ENCODE peak calls at places on chromosomes 2 and 18, in four cellular contexts. One of them, this sample, is unnamed.

GRCh38 chr2:74759991-74760390 is 73.9 kb upstream of the HK2 start:
- DNase-seq in suprapubic skin: no peak
- DNase-seq in BE2C: no peak
- DNase-seq in Peyer's patch: no peak
- DNase-seq in this sample: peak

GRCh38 chr2:66874411-66874810 is 439.5 kb downstream of the MEIS1 start:
- DNase-seq in suprapubic skin: no peak
- DNase-seq in BE2C: no peak
- DNase-seq in Peyer's patch: no peak
- DNase-seq in this sample: peak

GRCh38 chr2:141692829-141693228 is 438.0 kb downstream of the LRP1B start:
- DNase-seq in suprapubic skin: no peak
- DNase-seq in BE2C: no peak
- DNase-seq in Peyer's patch: no peak
- DNase-seq in this sample: no peak

GRCh38 chr2:207082619-207083018 is 83.1 kb downstream of the KLF7 start:
- DNase-seq in suprapubic skin: no peak
- DNase-seq in BE2C: no peak
- DNase-seq in Peyer's patch: no peak
- DNase-seq in this sample: no peak

GRCh38 chr2:113077921-113078320 is 10.2 kb downstream of the IL1F10 start:
- DNase-seq in suprapubic skin: no peak
- DNase-seq in BE2C: no peak
- DNase-seq in Peyer's patch: no peak
- DNase-seq in this sample: no peak

GRCh38 chr18:48987821-48988220 is 37.1 kb upstream of the SMAD7 start:
- DNase-seq in suprapubic skin: no peak
- DNase-seq in BE2C: no peak
- DNase-seq in Peyer's patch: no peak
- DNase-seq in this sample: no peak

GRCh38 chr2:219291394-219291793 is 12.2 kb downstream of the DNAJB2 start:
- DNase-seq in suprapubic skin: no peak
- DNase-seq in BE2C: no peak
- DNase-seq in Peyer's patch: no peak
- DNase-seq in this sample: no peak

GRCh38 chr2:20439193-20439475 is 7.7 kb upstream of the RHOB start:
- DNase-seq in suprapubic skin: peak
- DNase-seq in BE2C: no peak
- DNase-seq in Peyer's patch: no peak
- DNase-seq in this sample: peak

GRCh38 chr2:144449028-144449406 is 70.9 kb downstream of the ZEB2 start:
- DNase-seq in suprapubic skin: no peak
- DNase-seq in BE2C: no peak
- DNase-seq in Peyer's patch: no peak
- DNase-seq in this sample: no peak

GRCh38 chr2:145023331-145023934 is 503.5 kb upstream of the ZEB2 start:
- DNase-seq in suprapubic skin: no peak
- DNase-seq in BE2C: no peak
- DNase-seq in Peyer's patch: no peak
- DNase-seq in this sample: no peak

GRCh38 chr2:42906115-42906556 is 113.8 kb upstream of the HAAO start:
- DNase-seq in suprapubic skin: no peak
- DNase-seq in BE2C: no peak
- DNase-seq in Peyer's patch: no peak
- DNase-seq in this sample: no peak

GRCh38 chr2:45885111-45885685 is 233.7 kb downstream of the PRKCE start:
- DNase-seq in suprapubic skin: no peak
- DNase-seq in BE2C: peak
- DNase-seq in Peyer's patch: no peak
- DNase-seq in this sample: peak

GRCh38 chr2:170883683-170884082 is 45.4 kb upstream of the GORASP2 start:
- DNase-seq in suprapubic skin: no peak
- DNase-seq in BE2C: no peak
- DNase-seq in Peyer's patch: no peak
- DNase-seq in this sample: no peak

GRCh38 chr2:127649100-127649611 is 3.2 kb downstream of the GPR17 start:
- DNase-seq in suprapubic skin: no peak
- DNase-seq in BE2C: no peak
- DNase-seq in Peyer's patch: no peak
- DNase-seq in this sample: no peak

GRCh38 chr2:177302552-177302951 is 38.0 kb upstream of the NFE2L2 start:
- DNase-seq in suprapubic skin: no peak
- DNase-seq in BE2C: no peak
- DNase-seq in Peyer's patch: no peak
- DNase-seq in this sample: no peak

GRCh38 chr2:177306550-177306949 is 42.0 kb upstream of the NFE2L2 start:
- DNase-seq in suprapubic skin: no peak
- DNase-seq in BE2C: no peak
- DNase-seq in Peyer's patch: no peak
- DNase-seq in this sample: peak

GRCh38 chr2:177298191-177298590 is 33.7 kb upstream of the NFE2L2 start:
- DNase-seq in suprapubic skin: no peak
- DNase-seq in BE2C: no peak
- DNase-seq in Peyer's patch: no peak
- DNase-seq in this sample: peak

GRCh38 chr2:177303939-177304338 is 39.4 kb upstream of the NFE2L2 start:
- DNase-seq in suprapubic skin: no peak
- DNase-seq in BE2C: no peak
- DNase-seq in Peyer's patch: no peak
- DNase-seq in this sample: no peak
- TF ChIP-seq CTCF in suprapubic skin: no peak
- TF ChIP-seq CTCF in BE2C: no peak
- TF ChIP-seq CTCF in Peyer's patch: no peak
- TF ChIP-seq CTCF in this sample: no peak

DNA sequence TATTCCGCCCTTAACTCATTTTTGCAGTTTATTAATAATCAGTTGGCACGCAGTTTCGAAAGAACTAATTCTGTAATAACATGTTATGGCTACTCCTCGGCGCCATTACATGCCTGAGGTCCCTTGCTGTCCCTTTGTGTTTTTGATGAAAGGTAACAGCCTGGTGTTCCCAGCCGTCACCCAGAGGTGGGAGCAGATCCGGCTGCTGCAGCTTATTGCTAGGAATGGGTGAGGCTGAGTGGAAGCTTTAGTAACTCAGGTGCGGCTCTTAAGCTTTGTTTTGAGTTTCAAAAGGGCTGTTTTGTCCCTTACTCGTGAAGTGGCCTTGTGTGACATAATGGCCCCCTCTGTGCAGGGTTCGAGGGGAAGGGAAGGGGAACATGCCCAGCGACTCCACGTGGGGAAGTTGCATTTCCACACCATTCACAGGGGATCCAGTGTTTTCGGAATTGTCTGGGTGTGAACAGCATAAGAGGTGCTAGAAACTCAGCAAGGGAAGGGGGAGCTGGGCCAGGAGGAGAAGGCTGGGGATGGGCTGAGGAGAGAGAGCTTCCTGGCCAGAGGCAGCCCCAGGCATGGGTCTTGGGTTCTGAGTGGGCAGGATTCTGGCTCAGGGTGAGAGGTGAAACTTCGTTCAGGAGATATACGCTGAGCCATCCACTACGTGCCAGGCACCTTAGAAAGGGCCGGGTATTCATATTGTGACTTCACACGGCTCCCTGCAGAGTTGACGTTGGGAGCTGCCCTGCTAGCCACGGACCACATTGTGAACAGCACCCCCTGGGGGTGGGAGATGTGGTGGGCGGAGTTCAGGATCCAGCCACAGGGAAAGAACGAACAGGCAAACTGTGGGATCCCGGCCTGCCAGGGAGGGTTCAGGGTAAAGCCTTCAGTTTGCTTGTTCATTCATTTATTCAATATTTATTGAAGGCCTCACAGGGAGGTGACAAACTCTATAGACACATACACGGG is 84.4 kb downstream of the TGOLN2 start:
- DNase-seq in suprapubic skin: no peak
- DNase-seq in BE2C: peak
- DNase-seq in Peyer's patch: no peak
- DNase-seq in this sample: no peak
- TF ChIP-seq CTCF in suprapubic skin: no peak
- TF ChIP-seq CTCF in BE2C: peak
- TF ChIP-seq CTCF in Peyer's patch: no peak
- TF ChIP-seq CTCF in this sample: peak

GRCh38 chr2:55013936-55014335 is 36.3 kb downstream of the RTN4 start:
- DNase-seq in suprapubic skin: no peak
- DNase-seq in BE2C: no peak
- DNase-seq in Peyer's patch: no peak
- DNase-seq in this sample: no peak
- TF ChIP-seq CTCF in suprapubic skin: no peak
- TF ChIP-seq CTCF in BE2C: no peak
- TF ChIP-seq CTCF in Peyer's patch: no peak
- TF ChIP-seq CTCF in this sample: no peak

DNA sequence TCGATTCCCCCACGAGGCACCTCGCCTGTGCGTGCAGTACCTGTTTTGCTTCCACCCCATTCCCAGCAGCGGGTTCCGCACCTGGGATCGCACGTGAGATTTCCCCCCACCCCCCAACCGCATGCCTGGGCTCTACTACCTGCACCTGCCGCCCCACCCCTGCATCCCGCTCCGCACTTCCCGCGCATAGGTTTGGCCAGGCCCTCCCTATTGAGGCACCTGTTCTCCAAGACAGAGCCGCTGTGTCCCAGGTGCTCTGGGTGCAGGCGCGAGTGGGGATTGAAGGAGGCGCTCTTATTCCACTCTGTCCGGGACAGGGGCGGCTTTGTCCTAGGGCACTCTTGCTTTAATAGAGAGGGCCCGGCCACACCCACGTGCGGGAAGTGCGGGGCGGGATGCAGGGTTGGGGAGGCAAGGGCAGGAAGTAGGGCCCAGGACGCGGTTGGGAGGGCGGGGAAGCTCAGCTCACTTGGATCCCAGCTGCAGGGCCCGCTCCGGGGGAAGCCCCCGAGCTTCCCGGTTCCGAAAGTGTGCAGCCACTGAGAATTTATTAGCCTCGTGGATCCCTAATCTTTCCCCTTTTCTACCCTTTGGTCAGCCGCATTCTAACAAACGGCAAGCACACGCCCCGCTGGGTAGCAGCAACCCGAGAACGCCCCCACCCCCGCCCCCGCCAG is 698 bp upstream of the MOCOS start:
- DNase-seq in suprapubic skin: peak
- DNase-seq in BE2C: no peak
- DNase-seq in Peyer's patch: peak
- DNase-seq in this sample: no peak
- TF ChIP-seq CTCF in suprapubic skin: no peak
- TF ChIP-seq CTCF in BE2C: no peak
- TF ChIP-seq CTCF in Peyer's patch: no peak
- TF ChIP-seq CTCF in this sample: no peak

GRCh38 chr2:226337941-226338605 is 461.5 kb downstream of the IRS1 start:
- DNase-seq in suprapubic skin: no peak
- DNase-seq in BE2C: no peak
- DNase-seq in Peyer's patch: no peak
- DNase-seq in this sample: peak

GRCh38 chr2:226338825-226339224 is 460.8 kb downstream of the IRS1 start:
- DNase-seq in suprapubic skin: no peak
- DNase-seq in BE2C: no peak
- DNase-seq in Peyer's patch: no peak
- DNase-seq in this sample: no peak

GRCh38 chr2:226336283-226336682 is 463.3 kb downstream of the IRS1 start:
- DNase-seq in suprapubic skin: no peak
- DNase-seq in BE2C: no peak
- DNase-seq in Peyer's patch: no peak
- DNase-seq in this sample: no peak

GRCh38 chr2:226334981-226335720 is 464.5 kb downstream of the IRS1 start:
- DNase-seq in suprapubic skin: no peak
- DNase-seq in BE2C: no peak
- DNase-seq in Peyer's patch: no peak
- DNase-seq in this sample: peak

DNA sequence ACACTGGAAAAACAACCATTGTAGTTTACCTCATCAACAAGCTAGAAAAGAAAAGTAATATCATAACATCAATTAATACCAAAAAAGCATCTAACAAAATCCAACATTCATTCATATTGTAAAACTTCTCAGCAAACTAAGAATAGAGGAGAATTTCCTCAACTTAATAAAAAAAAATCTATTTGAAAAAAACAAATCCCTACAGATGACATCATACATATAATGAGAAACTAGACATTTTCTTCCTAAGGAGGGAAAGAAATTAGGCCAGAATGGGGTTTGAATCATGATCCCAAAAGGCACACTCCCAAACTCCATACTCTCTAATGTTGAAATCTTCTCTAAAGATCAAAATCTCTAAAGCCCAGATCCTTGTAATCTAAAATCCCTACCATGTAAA is 460.0 kb downstream of the IRS1 start:
- DNase-seq in suprapubic skin: no peak
- DNase-seq in BE2C: no peak
- DNase-seq in Peyer's patch: no peak
- DNase-seq in this sample: no peak
- TF ChIP-seq CTCF in suprapubic skin: no peak
- TF ChIP-seq CTCF in BE2C: no peak
- TF ChIP-seq CTCF in Peyer's patch: no peak
- TF ChIP-seq CTCF in this sample: no peak

GRCh38 chr2:71277536-71278103 is 50.7 kb upstream of the PAIP2B start:
- DNase-seq in suprapubic skin: no peak
- DNase-seq in BE2C: no peak
- DNase-seq in Peyer's patch: peak
- DNase-seq in this sample: peak
- TF ChIP-seq CTCF in suprapubic skin: peak
- TF ChIP-seq CTCF in BE2C: no peak
- TF ChIP-seq CTCF in Peyer's patch: no peak
- TF ChIP-seq CTCF in this sample: peak

GRCh38 chr2:232659359-232659758 is 26.0 kb downstream of the EFHD1 start:
- DNase-seq in suprapubic skin: no peak
- DNase-seq in BE2C: no peak
- DNase-seq in Peyer's patch: no peak
- DNase-seq in this sample: no peak

GRCh38 chr2:232655392-232655791 is 22.0 kb downstream of the EFHD1 start:
- DNase-seq in suprapubic skin: no peak
- DNase-seq in BE2C: no peak
- DNase-seq in Peyer's patch: no peak
- DNase-seq in this sample: no peak

GRCh38 chr2:232653441-232653840 is 20.0 kb downstream of the EFHD1 start:
- DNase-seq in suprapubic skin: no peak
- DNase-seq in BE2C: no peak
- DNase-seq in Peyer's patch: no peak
- DNase-seq in this sample: no peak

GRCh38 chr2:232662486-232663260 is 29.3 kb downstream of the EFHD1 start:
- DNase-seq in suprapubic skin: no peak
- DNase-seq in BE2C: no peak
- DNase-seq in Peyer's patch: no peak
- DNase-seq in this sample: no peak

DNA sequence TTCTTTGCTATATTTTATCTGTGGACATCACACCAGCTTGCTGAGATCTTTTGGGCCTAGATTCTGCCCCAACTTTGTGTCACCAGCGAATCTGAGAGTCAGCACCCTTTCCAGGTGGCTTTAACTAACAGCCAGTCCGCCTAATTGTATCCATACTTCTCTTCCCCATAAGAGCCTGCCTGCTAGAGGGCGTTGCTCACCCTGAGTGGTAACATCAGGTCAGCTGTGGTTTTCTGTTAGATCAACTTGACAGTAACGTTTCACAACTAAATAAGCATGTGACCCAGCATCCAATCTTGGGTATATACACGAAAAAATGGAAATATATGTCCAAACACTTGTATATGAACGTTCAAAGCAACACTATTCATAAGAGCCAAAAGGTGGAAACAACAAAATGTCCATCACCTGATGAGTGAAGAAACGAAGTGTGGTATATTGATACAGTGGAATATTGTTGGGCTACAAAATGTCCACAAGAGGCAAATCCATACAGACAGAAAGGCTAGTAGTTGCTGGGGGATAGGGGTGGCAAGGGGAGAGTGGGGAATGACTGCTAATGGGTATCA is 24.9 kb downstream of the EFHD1 start:
- DNase-seq in suprapubic skin: no peak
- DNase-seq in BE2C: no peak
- DNase-seq in Peyer's patch: no peak
- DNase-seq in this sample: peak
- TF ChIP-seq CTCF in suprapubic skin: no peak
- TF ChIP-seq CTCF in BE2C: no peak
- TF ChIP-seq CTCF in Peyer's patch: no peak
- TF ChIP-seq CTCF in this sample: no peak

This sample was measured in fibroblast of villous mesenchyme.